ENCODE peak calls at places on chromosome 5, in seven cellular contexts. One of them, this sample, is unnamed.

GRCh38 chr5:120640793-120641192 is 176.7 kb downstream of the PRR16 start:
- DNase-seq in heart left ventricle: no peak
- DNase-seq in cardiac muscle cell: no peak
- DNase-seq in pancreas: no peak
- DNase-seq in neural progenitor cell: no peak
- DNase-seq in lower lobe of right lung: no peak
- DNase-seq in CD8-positive, alpha-beta memory T cell: no peak
- DNase-seq in this sample: no peak

GRCh38 chr5:164233796-164234195 is 728.4 kb downstream of the MAT2B start:
- DNase-seq in heart left ventricle: no peak
- DNase-seq in pancreas: no peak
- DNase-seq in CD8-positive, alpha-beta memory T cell: no peak
- DNase-seq in lower lobe of right lung: no peak
- DNase-seq in neural progenitor cell: no peak
- DNase-seq in cardiac muscle cell: peak
- DNase-seq in this sample: no peak

GRCh38 chr5:29054282-29054681 is 2015.9 kb upstream of the CDH9 start:
- DNase-seq in CD8-positive, alpha-beta memory T cell: no peak
- DNase-seq in pancreas: no peak
- DNase-seq in lower lobe of right lung: no peak
- DNase-seq in neural progenitor cell: no peak
- DNase-seq in heart left ventricle: no peak
- DNase-seq in cardiac muscle cell: no peak
- DNase-seq in this sample: no peak

GRCh38 chr5:123098767-123099513 is 9.9 kb downstream of the PRDM6 start:
- DNase-seq in heart left ventricle: peak
- DNase-seq in lower lobe of right lung: no peak
- DNase-seq in cardiac muscle cell: peak
- DNase-seq in neural progenitor cell: peak
- DNase-seq in CD8-positive, alpha-beta memory T cell: no peak
- DNase-seq in pancreas: peak
- DNase-seq in this sample: no peak

GRCh38 chr5:138961221-138961620 is 86.1 kb upstream of the LRRTM2 start:
- DNase-seq in CD8-positive, alpha-beta memory T cell: no peak
- DNase-seq in neural progenitor cell: no peak
- DNase-seq in pancreas: no peak
- DNase-seq in cardiac muscle cell: no peak
- DNase-seq in lower lobe of right lung: no peak
- DNase-seq in heart left ventricle: no peak
- DNase-seq in this sample: no peak

GRCh38 chr5:10891193-10891592 is 130.2 kb upstream of the DAP start:
- DNase-seq in heart left ventricle: no peak
- DNase-seq in pancreas: no peak
- DNase-seq in cardiac muscle cell: no peak
- DNase-seq in CD8-positive, alpha-beta memory T cell: no peak
- DNase-seq in lower lobe of right lung: no peak
- DNase-seq in neural progenitor cell: no peak
- DNase-seq in this sample: no peak

GRCh38 chr5:137450759-137451158 is 48.4 kb downstream of the SPOCK1 start:
- DNase-seq in cardiac muscle cell: no peak
- DNase-seq in heart left ventricle: no peak
- DNase-seq in CD8-positive, alpha-beta memory T cell: no peak
- DNase-seq in neural progenitor cell: no peak
- DNase-seq in pancreas: no peak
- DNase-seq in lower lobe of right lung: no peak
- DNase-seq in this sample: no peak

GRCh38 chr5:43411489-43411888 is 702 bp downstream of the CCL28 start:
- DNase-seq in pancreas: no peak
- DNase-seq in CD8-positive, alpha-beta memory T cell: no peak
- DNase-seq in neural progenitor cell: no peak
- DNase-seq in lower lobe of right lung: no peak
- DNase-seq in heart left ventricle: no peak
- DNase-seq in cardiac muscle cell: no peak
- DNase-seq in this sample: no peak

GRCh38 chr5:181170996-181171395 is 23.6 kb downstream of the OR2V2 start:
- DNase-seq in cardiac muscle cell: no peak
- DNase-seq in lower lobe of right lung: no peak
- DNase-seq in heart left ventricle: no peak
- DNase-seq in pancreas: no peak
- DNase-seq in neural progenitor cell: no peak
- DNase-seq in CD8-positive, alpha-beta memory T cell: no peak
- DNase-seq in this sample: no peak

GRCh38 chr5:139551490-139551889 is 9.6 kb upstream of the UBE2D2 start:
- DNase-seq in CD8-positive, alpha-beta memory T cell: no peak
- DNase-seq in cardiac muscle cell: no peak
- DNase-seq in heart left ventricle: no peak
- DNase-seq in neural progenitor cell: no peak
- DNase-seq in pancreas: no peak
- DNase-seq in lower lobe of right lung: no peak
- DNase-seq in this sample: no peak

GRCh38 chr5:93845376-93845775 is 104.0 kb upstream of the POU5F2 start:
- DNase-seq in pancreas: no peak
- DNase-seq in heart left ventricle: no peak
- DNase-seq in cardiac muscle cell: no peak
- DNase-seq in neural progenitor cell: no peak
- DNase-seq in lower lobe of right lung: no peak
- DNase-seq in CD8-positive, alpha-beta memory T cell: no peak
- DNase-seq in this sample: no peak

GRCh38 chr5:151611127-151611775 is 20.1 kb upstream of the FAT2 start:
- DNase-seq in lower lobe of right lung: no peak
- DNase-seq in CD8-positive, alpha-beta memory T cell: no peak
- DNase-seq in cardiac muscle cell: no peak
- DNase-seq in heart left ventricle: no peak
- DNase-seq in pancreas: no peak
- DNase-seq in neural progenitor cell: no peak
- DNase-seq in this sample: no peak

GRCh38 chr5:425714-426113 is 17.3 kb upstream of the EXOC3 start:
- DNase-seq in lower lobe of right lung: no peak
- DNase-seq in cardiac muscle cell: peak
- DNase-seq in heart left ventricle: peak
- DNase-seq in neural progenitor cell: no peak
- DNase-seq in CD8-positive, alpha-beta memory T cell: no peak
- DNase-seq in pancreas: no peak
- DNase-seq in this sample: no peak

GRCh38 chr5:176595386-176595943 is 14.5 kb downstream of the GPRIN1 start:
- DNase-seq in heart left ventricle: no peak
- DNase-seq in pancreas: peak
- DNase-seq in lower lobe of right lung: no peak
- DNase-seq in CD8-positive, alpha-beta memory T cell: no peak
- DNase-seq in cardiac muscle cell: no peak
- DNase-seq in neural progenitor cell: no peak
- DNase-seq in this sample: no peak

GRCh38 chr5:1174122-1174936 is 27.1 kb upstream of the SLC6A19 start:
- DNase-seq in lower lobe of right lung: peak
- DNase-seq in heart left ventricle: peak
- DNase-seq in pancreas: peak
- DNase-seq in neural progenitor cell: peak
- DNase-seq in CD8-positive, alpha-beta memory T cell: peak
- DNase-seq in cardiac muscle cell: peak
- DNase-seq in this sample: peak

GRCh38 chr5:598564-598890 is 13.6 kb upstream of the CEP72 start:
- DNase-seq in CD8-positive, alpha-beta memory T cell: peak
- DNase-seq in cardiac muscle cell: no peak
- DNase-seq in pancreas: no peak
- DNase-seq in lower lobe of right lung: no peak
- DNase-seq in heart left ventricle: no peak
- DNase-seq in neural progenitor cell: no peak
- DNase-seq in this sample: no peak

GRCh38 chr5:44801992-44802391 is 6.8 kb upstream of the MRPS30 start:
- DNase-seq in lower lobe of right lung: no peak
- DNase-seq in pancreas: no peak
- DNase-seq in CD8-positive, alpha-beta memory T cell: no peak
- DNase-seq in heart left ventricle: no peak
- DNase-seq in neural progenitor cell: no peak
- DNase-seq in cardiac muscle cell: no peak
- DNase-seq in this sample: no peak

GRCh38 chr5:114387433-114387832 is 25.6 kb downstream of the KCNN2 start:
- DNase-seq in pancreas: no peak
- DNase-seq in lower lobe of right lung: no peak
- DNase-seq in CD8-positive, alpha-beta memory T cell: no peak
- DNase-seq in neural progenitor cell: peak
- DNase-seq in heart left ventricle: no peak
- DNase-seq in cardiac muscle cell: no peak
- DNase-seq in this sample: no peak

GRCh38 chr5:149616727-149617284 is 35.5 kb downstream of the ARHGEF37 start:
- DNase-seq in lower lobe of right lung: no peak
- DNase-seq in heart left ventricle: no peak
- DNase-seq in neural progenitor cell: no peak
- DNase-seq in pancreas: no peak
- DNase-seq in cardiac muscle cell: no peak
- DNase-seq in CD8-positive, alpha-beta memory T cell: no peak
- DNase-seq in this sample: no peak

GRCh38 chr5:175471628-175472027 is 6.7 kb upstream of the SFXN1 start:
- DNase-seq in pancreas: no peak
- DNase-seq in lower lobe of right lung: no peak
- DNase-seq in heart left ventricle: no peak
- DNase-seq in CD8-positive, alpha-beta memory T cell: no peak
- DNase-seq in neural progenitor cell: no peak
- DNase-seq in cardiac muscle cell: no peak
- DNase-seq in this sample: no peak

DNA sequence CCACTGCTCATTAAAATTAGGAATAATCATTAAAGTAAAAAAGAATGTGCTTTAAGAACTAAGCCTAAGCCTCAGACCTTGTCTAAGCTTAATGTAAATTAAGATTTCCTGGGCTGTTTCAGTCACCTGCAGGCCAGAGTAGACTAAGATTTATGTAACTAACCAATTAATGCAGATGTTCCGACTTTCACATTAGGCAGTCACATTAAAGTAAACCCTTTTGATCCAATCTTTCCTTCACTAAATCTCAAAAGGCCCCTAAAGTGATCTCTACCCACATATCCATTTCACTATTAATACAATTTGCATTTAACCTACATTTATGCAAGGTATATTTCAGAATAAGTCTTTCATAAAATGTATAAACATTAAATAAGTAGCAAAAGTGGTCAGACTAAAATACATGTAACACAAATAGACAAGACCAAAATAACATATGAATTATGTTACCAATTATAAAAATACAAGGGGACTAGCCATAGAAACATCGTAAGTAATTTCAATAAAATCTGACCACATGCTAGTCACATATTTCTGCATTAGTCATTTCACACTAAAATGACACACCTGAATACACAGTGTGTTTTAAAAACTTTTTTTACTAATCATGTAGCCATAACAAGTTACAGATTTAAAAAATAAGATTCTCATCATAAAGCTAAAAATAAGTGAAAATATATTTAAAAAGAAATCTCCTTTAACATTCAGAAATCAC is 7.7 kb downstream of the NR3C1 start:
- DNase-seq in lower lobe of right lung: no peak
- DNase-seq in cardiac muscle cell: no peak
- DNase-seq in neural progenitor cell: no peak
- DNase-seq in CD8-positive, alpha-beta memory T cell: no peak
- DNase-seq in heart left ventricle: no peak
- DNase-seq in pancreas: no peak
- DNase-seq in this sample: no peak
- H3K27ac ChIP-seq in lower lobe of right lung: no peak
- H3K27ac ChIP-seq in cardiac muscle cell: no peak
- H3K27ac ChIP-seq in neural progenitor cell: no peak
- H3K27ac ChIP-seq in CD8-positive, alpha-beta memory T cell: no peak
- H3K27ac ChIP-seq in heart left ventricle: no peak
- H3K27ac ChIP-seq in pancreas: no peak
- H3K27ac ChIP-seq in this sample: no peak

GRCh38 chr5:33330416-33330815 is 110.3 kb upstream of the TARS1 start:
- DNase-seq in pancreas: no peak
- DNase-seq in heart left ventricle: no peak
- DNase-seq in neural progenitor cell: no peak
- DNase-seq in cardiac muscle cell: no peak
- DNase-seq in CD8-positive, alpha-beta memory T cell: no peak
- DNase-seq in lower lobe of right lung: no peak
- DNase-seq in this sample: no peak
- H3K27ac ChIP-seq in pancreas: no peak
- H3K27ac ChIP-seq in heart left ventricle: peak
- H3K27ac ChIP-seq in neural progenitor cell: no peak
- H3K27ac ChIP-seq in cardiac muscle cell: no peak
- H3K27ac ChIP-seq in CD8-positive, alpha-beta memory T cell: no peak
- H3K27ac ChIP-seq in lower lobe of right lung: no peak
- H3K27ac ChIP-seq in this sample: no peak

GRCh38 chr5:178356459-178356872 is 123.9 kb upstream of the PHYKPL start:
- DNase-seq in neural progenitor cell: peak
- DNase-seq in pancreas: no peak
- DNase-seq in cardiac muscle cell: no peak
- DNase-seq in lower lobe of right lung: no peak
- DNase-seq in CD8-positive, alpha-beta memory T cell: no peak
- DNase-seq in heart left ventricle: peak
- DNase-seq in this sample: peak
- H3K27ac ChIP-seq in neural progenitor cell: no peak
- H3K27ac ChIP-seq in pancreas: no peak
- H3K27ac ChIP-seq in cardiac muscle cell: no peak
- H3K27ac ChIP-seq in lower lobe of right lung: no peak
- H3K27ac ChIP-seq in CD8-positive, alpha-beta memory T cell: no peak
- H3K27ac ChIP-seq in heart left ventricle: no peak
- H3K27ac ChIP-seq in this sample: no peak

GRCh38 chr5:14503681-14504331 is 77.8 kb upstream of the OTULINL start:
- DNase-seq in heart left ventricle: no peak
- DNase-seq in CD8-positive, alpha-beta memory T cell: no peak
- DNase-seq in pancreas: peak
- DNase-seq in neural progenitor cell: no peak
- DNase-seq in lower lobe of right lung: no peak
- DNase-seq in cardiac muscle cell: no peak
- DNase-seq in this sample: peak

GRCh38 chr5:14502291-14502690 is 79.3 kb upstream of the OTULINL start:
- DNase-seq in cardiac muscle cell: no peak
- DNase-seq in heart left ventricle: no peak
- DNase-seq in pancreas: no peak
- DNase-seq in neural progenitor cell: no peak
- DNase-seq in lower lobe of right lung: no peak
- DNase-seq in CD8-positive, alpha-beta memory T cell: no peak
- DNase-seq in this sample: no peak

GRCh38 chr5:14504332-14504727 is 77.3 kb upstream of the OTULINL start:
- DNase-seq in CD8-positive, alpha-beta memory T cell: no peak
- DNase-seq in lower lobe of right lung: no peak
- DNase-seq in pancreas: no peak
- DNase-seq in neural progenitor cell: no peak
- DNase-seq in cardiac muscle cell: no peak
- DNase-seq in heart left ventricle: no peak
- DNase-seq in this sample: no peak

GRCh38 chr5:14501353-14502162 is 80.0 kb upstream of the OTULINL start:
- DNase-seq in lower lobe of right lung: no peak
- DNase-seq in CD8-positive, alpha-beta memory T cell: no peak
- DNase-seq in cardiac muscle cell: no peak
- DNase-seq in neural progenitor cell: no peak
- DNase-seq in heart left ventricle: no peak
- DNase-seq in pancreas: peak
- DNase-seq in this sample: no peak

DNA sequence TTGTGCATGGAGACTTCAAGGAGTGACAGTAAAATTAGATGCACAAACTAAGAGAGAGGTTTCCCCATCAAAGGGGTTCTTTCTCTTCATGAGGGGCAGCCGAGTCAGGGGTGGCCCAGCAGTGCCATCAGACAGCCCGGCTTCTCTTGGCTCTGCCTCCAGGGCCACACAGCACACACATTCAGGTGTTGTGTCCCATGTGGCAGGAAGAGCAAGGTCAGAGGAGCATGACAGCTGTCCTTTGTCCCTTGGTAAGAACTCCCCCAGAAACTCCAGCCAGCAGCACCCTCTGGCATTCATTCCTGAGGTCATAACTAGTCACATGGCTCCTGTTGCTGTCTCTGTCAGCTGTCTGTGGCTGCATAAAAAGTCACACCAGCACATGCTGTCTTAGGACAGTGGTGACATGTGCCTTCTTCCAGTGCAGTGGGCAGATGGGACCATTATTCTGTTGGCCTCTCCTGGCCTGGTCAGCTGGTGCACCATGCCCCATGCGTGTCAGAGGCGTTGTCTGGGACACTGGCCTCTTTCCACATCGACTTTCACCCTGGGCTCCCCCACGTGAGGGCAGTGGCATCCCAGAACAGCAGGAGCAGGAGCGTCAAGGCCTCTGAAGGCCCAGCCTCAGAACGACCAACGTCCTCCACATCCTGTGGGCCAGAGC is 78.4 kb upstream of the OTULINL start:
- DNase-seq in cardiac muscle cell: no peak
- DNase-seq in CD8-positive, alpha-beta memory T cell: no peak
- DNase-seq in pancreas: no peak
- DNase-seq in lower lobe of right lung: no peak
- DNase-seq in neural progenitor cell: no peak
- DNase-seq in heart left ventricle: no peak
- DNase-seq in this sample: no peak
- H3K27ac ChIP-seq in cardiac muscle cell: no peak
- H3K27ac ChIP-seq in CD8-positive, alpha-beta memory T cell: no peak
- H3K27ac ChIP-seq in pancreas: no peak
- H3K27ac ChIP-seq in lower lobe of right lung: no peak
- H3K27ac ChIP-seq in neural progenitor cell: no peak
- H3K27ac ChIP-seq in heart left ventricle: no peak
- H3K27ac ChIP-seq in this sample: peak